ENCODE peak calls at places on chromosomes 5 and 9, in six cellular contexts. H is IMR-90, P is neuronal stem cell, M is H1, V is H9, U is mesenchymal stem cell. S is an unnamed sample.

GRCh38 chr5:15515229-15515628 is 15.2 kb downstream of the FBXL7 start:
- DNase-seq in H (no peak), P (no peak), M (no peak), V (no peak), U (no peak), S (no peak)

GRCh38 chr9:1421436-1421835 is 371.3 kb downstream of the DMRT2 start:
- DNase-seq in H (no peak), P (no peak), M (no peak), V (no peak), U (no peak), S (peak; percentile 17)

GRCh38 chr5:36403601-36404311 is 102.1 kb upstream of the RANBP3L start:
- DNase-seq in H (peak; percentile 32), P (no peak), M (no peak), V (no peak), U (no peak), S (no peak)

GRCh38 chr5:7884491-7885273 is 15.7 kb downstream of the MTRR start:
- DNase-seq in H (no peak), P (no peak), M (no peak), V (no peak), U (no peak), S (no peak)

GRCh38 chr9:19209188-19209587 is 21.3 kb upstream of the DENND4C start:
- DNase-seq in H (no peak), P (no peak), M (no peak), V (no peak), U (no peak), S (peak; percentile 78)

GRCh38 chr9:131608469-131609115 is 63.3 kb downstream of the PRRT1B start:
- DNase-seq in H (peak; percentile 87), P (peak; percentile 52), M (peak; percentile 72), V (peak; percentile 91), U (peak; percentile 86), S (peak; percentile 78)

GRCh38 chr9:114156658-114157421 is 1.5 kb downstream of the COL27A1 start:
- DNase-seq in H (peak; percentile 84), P (no peak), M (peak; percentile 64), V (peak; percentile 55), U (peak; percentile 90), S (peak; percentile 33)

GRCh38 chr5:140346348-140347221 is at the start of gene HBEGF:
- DNase-seq in H (peak; percentile 63), P (peak; percentile 89), M (peak; percentile 88), V (peak; percentile 94), U (peak; percentile 74), S (peak; percentile 87)

GRCh38 chr5:116576043-116576713 is 1.6 kb upstream of the SEMA6A start:
- DNase-seq in H (peak; percentile 19), P (peak; percentile 90), M (peak; percentile 91), V (peak; percentile 93), U (peak; percentile 78), S (peak; percentile 59)

GRCh38 chr5:42597318-42597937 is 159.2 kb upstream of the CCDC152 start:
- DNase-seq in H (no peak), P (no peak), M (no peak), V (no peak), U (no peak), S (no peak)

GRCh38 chr9:111078391-111079038 is 40.2 kb upstream of the LPAR1 start:
- DNase-seq in H (peak; percentile 58), P (no peak), M (no peak), V (no peak), U (peak; percentile 15), S (peak; percentile 12)

GRCh38 chr5:139415221-139415861 is 11.5 kb upstream of the SPATA24 start:
- DNase-seq in H (no peak), P (no peak), M (no peak), V (no peak), U (no peak), S (no peak)

GRCh38 chr5:73135429-73136276 is 15.3 kb downstream of the TMEM171 start:
- DNase-seq in H (peak; percentile 42), P (no peak), M (no peak), V (peak; percentile 53), U (peak; percentile 45), S (no peak)

GRCh38 chr9:38112010-38112409 is 43.0 kb upstream of the SHB start:
- DNase-seq in H (no peak), P (no peak), M (no peak), V (no peak), U (no peak), S (no peak)

GRCh38 chr5:136907371-136907770 is 542.0 kb upstream of the TRPC7 start:
- DNase-seq in H (no peak), P (no peak), M (no peak), V (peak; percentile 42), U (no peak), S (no peak)
- H3K14ac ChIP-seq in H (no peak overlapping the region), P (no peak overlapping the region), M (no peak overlapping the region), V (no peak overlapping the region), U (no peak overlapping the region), S (no peak overlapping the region)

GRCh38 chr9:92781902-92782301 is 17.3 kb upstream of the BICD2 start:
- DNase-seq in H (no peak), P (no peak), M (no peak), V (no peak), U (no peak), S (no peak)
- H3K4me2 ChIP-seq in H (no peak overlapping the region), P (no peak overlapping the region), M (no peak overlapping the region), V (no peak overlapping the region), U (no peak overlapping the region), S (no peak overlapping the region)

GRCh38 chr5:88713818-88714217 is 169.2 kb downstream of the MEF2C start:
- DNase-seq in H (no peak), P (no peak), M (no peak), V (no peak), U (no peak), S (no peak)
- H3K14ac ChIP-seq in H (no peak overlapping the region), P (no peak overlapping the region), M (no peak overlapping the region), V (no peak overlapping the region), U (no peak overlapping the region), S (no peak overlapping the region)

GRCh38 chr5:3598236-3598635 is 2.6 kb downstream of the IRX1 start:
- DNase-seq in H (no peak), P (no peak), M (no peak), V (no peak), U (no peak), S (no peak)
- H3K4me2 ChIP-seq in H (no peak overlapping the region), P (no peak overlapping the region), M (peak overlapping the region; percentile 81), V (peak overlapping the region; percentile 60), U (no peak overlapping the region), S (no peak overlapping the region)

GRCh38 chr9:25948182-25948581 is 269.9 kb upstream of the TUSC1 start:
- DNase-seq in H (no peak), P (no peak), M (no peak), V (no peak), U (no peak), S (no peak)
- H3K14ac ChIP-seq in H (no peak overlapping the region), P (no peak overlapping the region), M (no peak overlapping the region), V (no peak overlapping the region), U (no peak overlapping the region), S (no peak overlapping the region)

DNA sequence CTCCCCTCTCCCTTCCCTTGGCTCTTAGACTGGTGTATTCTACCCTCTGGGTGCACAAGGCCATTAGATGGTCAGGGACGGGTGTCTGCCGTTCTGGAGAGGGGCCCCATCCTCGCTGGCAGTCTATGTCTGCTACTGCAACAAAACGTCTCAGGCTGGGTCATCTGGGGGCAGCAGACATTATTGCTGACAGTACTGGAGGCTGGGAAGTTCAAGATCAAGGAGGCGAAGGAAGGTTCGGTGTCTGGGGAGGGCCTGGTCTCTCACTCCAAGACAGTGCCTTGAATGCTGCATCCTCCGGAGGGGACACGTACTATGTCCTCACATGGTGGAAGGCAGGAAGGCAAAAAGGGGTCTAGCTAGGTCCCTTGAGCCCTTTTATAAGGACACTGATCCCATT is 93.4 kb upstream of the COL5A1 start:
- DNase-seq in H (no peak), P (no peak), M (no peak), V (no peak), U (no peak), S (no peak)
- H3K4me2 ChIP-seq in H (no peak overlapping the region), P (no peak overlapping the region), M (no peak overlapping the region), V (no peak overlapping the region), U (no peak overlapping the region), S (no peak overlapping the region)

DNA sequence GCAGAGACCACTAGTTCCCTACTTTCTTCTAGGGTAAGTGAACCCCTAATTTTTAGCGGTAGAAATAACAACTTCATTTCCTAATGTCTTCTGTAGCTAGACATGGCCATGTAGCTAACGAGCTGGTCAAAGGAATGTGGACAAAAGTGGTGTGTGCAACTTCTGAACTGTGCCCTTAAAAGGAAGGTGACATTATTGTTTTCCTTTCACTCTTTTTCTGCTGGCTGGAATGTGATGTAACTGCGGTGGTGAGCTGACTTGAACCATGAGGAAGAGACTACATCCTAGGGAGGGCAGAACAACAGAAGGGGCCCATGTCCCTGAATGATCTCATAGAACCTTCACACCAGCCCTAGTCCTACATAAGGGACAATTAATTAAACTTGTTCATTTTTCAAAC is 1.3 kb upstream of the SNX2 start:
- DNase-seq in H (no peak), P (no peak), M (no peak), V (no peak), U (no peak), S (no peak)
- H3K14ac ChIP-seq in H (no peak overlapping the region), P (no peak overlapping the region), M (no peak overlapping the region), V (no peak overlapping the region), U (no peak overlapping the region), S (no peak overlapping the region)

GRCh38 chr9:83013261-83013610 is 49.7 kb downstream of the RASEF start:
- DNase-seq in H (peak; percentile 83), P (no peak), M (no peak), V (no peak), U (peak; percentile 90), S (no peak)
- H3K4me2 ChIP-seq in H (peak overlapping the region; percentile 27), P (no peak overlapping the region), M (no peak overlapping the region), V (no peak overlapping the region), U (no peak overlapping the region), S (no peak overlapping the region)

DNA sequence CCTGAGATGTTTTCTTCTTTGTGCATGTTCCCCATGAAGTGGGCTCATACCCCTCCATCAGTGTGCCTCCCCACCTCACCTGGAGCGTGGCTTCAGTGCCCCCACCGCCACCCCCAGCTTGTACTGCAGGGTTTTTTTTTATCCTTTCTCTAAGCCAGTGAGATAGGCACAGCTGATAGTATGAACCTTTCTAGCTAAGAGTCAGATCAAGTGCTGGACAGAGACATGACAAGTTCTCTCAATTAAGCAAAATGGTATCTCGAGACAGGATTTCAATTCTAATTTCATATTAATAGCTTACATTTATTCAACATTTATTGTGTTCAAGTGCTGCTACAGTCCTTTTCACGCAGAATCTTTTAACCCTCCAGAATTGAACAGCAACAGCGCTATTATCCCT is 55.7 kb downstream of the NDFIP1 start:
- DNase-seq in H (no peak), P (no peak), M (no peak), V (no peak), U (no peak), S (no peak)
- H3K14ac ChIP-seq in H (no peak overlapping the region), P (no peak overlapping the region), M (no peak overlapping the region), V (no peak overlapping the region), U (no peak overlapping the region), S (no peak overlapping the region)

GRCh38 chr5:108484035-108484434 is 102.1 kb upstream of the FBXL17 start:
- DNase-seq in H (no peak), P (no peak), M (no peak), V (no peak), U (no peak), S (peak; percentile 27)
- H3K4me2 ChIP-seq in H (no peak overlapping the region), P (no peak overlapping the region), M (no peak overlapping the region), V (no peak overlapping the region), U (no peak overlapping the region), S (no peak overlapping the region)

S was measured in trophoblast cell.